ENCODE peak calls at places on chromosomes 4 and X, in ten cellular contexts. G is cardiac muscle cell; K is adrenal gland; V is glomerular endothelial cell; T is activated gamma-delta T cell treated with Interleukin-2 at 50 U/mL for 16 hours; W is activated naive CD4-positive, alpha-beta T cell treated with Interleukin-2 at 50 U/mL for 16 hours; B is EH; J is neural progenitor cell; D is mesendoderm; C is mucosa of gallbladder. N is an unnamed sample.

GRCh38 chrX:11285661-11286060 is 7.6 kb upstream of the AMELX start:
- DNase-seq in G (no peak), K (no peak), V (no peak), T (no peak), W (no peak), B (no peak), J (no peak), D (no peak), C (no peak), N (no peak)

GRCh38 chr4:155522201-155522600 is 144.4 kb upstream of the GUCY1A1 start:
- DNase-seq in G (no peak), K (no peak), V (no peak), T (no peak), W (no peak), B (peak), J (no peak), D (no peak), C (no peak), N (no peak)

GRCh38 chrX:95903490-95903889 is 781.2 kb upstream of the DIAPH2 start:
- DNase-seq in G (peak), K (no peak), V (no peak), T (no peak), W (no peak), B (no peak), J (peak), D (peak), C (no peak), N (no peak)

GRCh38 chr4:157265281-157265680 is 44.8 kb downstream of the GRIA2 start:
- DNase-seq in G (peak), K (no peak), V (no peak), T (no peak), W (no peak), B (no peak), J (peak), D (peak), C (no peak), N (peak)

GRCh38 chr4:128524311-128524710 is 236.7 kb upstream of the PGRMC2 start:
- DNase-seq in G (no peak), K (peak), V (peak), T (no peak), W (no peak), B (peak), J (no peak), D (no peak), C (peak), N (peak)

GRCh38 chrX:117834076-117834475 is 282.5 kb downstream of the KLHL13 start:
- DNase-seq in G (no peak), K (no peak), V (no peak), T (no peak), W (no peak), B (no peak), J (no peak), D (no peak), C (no peak), N (no peak)

GRCh38 chr4:103915224-103915869 is 195.6 kb upstream of the TACR3 start:
- DNase-seq in G (peak), K (peak), V (no peak), T (no peak), W (no peak), B (peak), J (peak), D (peak), C (no peak), N (no peak)

GRCh38 chr4:24169956-24170355 is 280.1 kb upstream of the PPARGC1A start:
- DNase-seq in G (no peak), K (no peak), V (no peak), T (no peak), W (no peak), B (no peak), J (no peak), D (no peak), C (no peak), N (no peak)

GRCh38 chr4:153341575-153342090 is 2.9 kb upstream of the MND1 start:
- DNase-seq in G (no peak), K (no peak), V (no peak), T (no peak), W (no peak), B (peak), J (no peak), D (peak), C (no peak), N (peak)

GRCh38 chrX:16832301-16832700 is 37.9 kb downstream of the RBBP7 start:
- DNase-seq in G (peak), K (no peak), V (no peak), T (no peak), W (no peak), B (peak), J (no peak), D (peak), C (no peak), N (no peak)

GRCh38 chr4:16597829-16598228 is 300.6 kb downstream of the LDB2 start:
- DNase-seq in G (no peak), K (no peak), V (peak), T (no peak), W (no peak), B (peak), J (peak), D (peak), C (no peak), N (peak)

GRCh38 chrX:134803551-134804183 is 145.4 kb upstream of the PLAC1 start:
- DNase-seq in G (no peak), K (no peak), V (no peak), T (no peak), W (peak), B (no peak), J (no peak), D (peak), C (no peak), N (no peak)

GRCh38 chr4:58669783-58670182 is 1559.6 kb upstream of the IGFBP7 start:
- DNase-seq in G (no peak), K (no peak), V (no peak), T (no peak), W (no peak), B (no peak), J (no peak), D (no peak), C (no peak), N (no peak)

GRCh38 chrX:102154218-102154860 is 1.4 kb downstream of the BEX5 start:
- DNase-seq in G (peak), K (no peak), V (no peak), T (no peak), W (peak), B (no peak), J (peak), D (peak), C (no peak), N (peak)